ENCODE peak calls at places on chromosome 20, in five cellular contexts. One of them, this sample, is unnamed.

GRCh38 chr20:35627121-35627520 is 11.5 kb downstream of the SPAG4 start:
- DNase-seq in Right ventricle myocardium inferior: no peak
- DNase-seq in lower lobe of right lung: no peak
- DNase-seq in stimulated activated CD4-positive, alpha-beta T cell treated with anti-CD3 and anti-CD28 coated beads, Interleukin-4, amount 100 ng/mL, for 1 hour: no peak
- DNase-seq in omental fat pad: no peak
- DNase-seq in this sample: no peak

GRCh38 chr20:62533591-62534495 is 58.0 kb upstream of the GATA5 start:
- DNase-seq in lower lobe of right lung: no peak
- DNase-seq in omental fat pad: no peak
- DNase-seq in stimulated activated CD4-positive, alpha-beta T cell treated with anti-CD3 and anti-CD28 coated beads, Interleukin-4, amount 100 ng/mL, for 1 hour: no peak
- DNase-seq in Right ventricle myocardium inferior: no peak
- DNase-seq in this sample: no peak

GRCh38 chr20:47125553-47126373 is 230.7 kb downstream of the ZMYND8 start:
- DNase-seq in Right ventricle myocardium inferior: no peak
- DNase-seq in omental fat pad: no peak
- DNase-seq in lower lobe of right lung: no peak
- DNase-seq in stimulated activated CD4-positive, alpha-beta T cell treated with anti-CD3 and anti-CD28 coated beads, Interleukin-4, amount 100 ng/mL, for 1 hour: no peak
- DNase-seq in this sample: peak

GRCh38 chr20:34185766-34186620 is 55.2 kb upstream of the ASIP start:
- DNase-seq in lower lobe of right lung: no peak
- DNase-seq in omental fat pad: no peak
- DNase-seq in Right ventricle myocardium inferior: no peak
- DNase-seq in stimulated activated CD4-positive, alpha-beta T cell treated with anti-CD3 and anti-CD28 coated beads, Interleukin-4, amount 100 ng/mL, for 1 hour: no peak
- DNase-seq in this sample: no peak

GRCh38 chr20:870758-871157 is 37.2 kb downstream of the FAM110A start:
- DNase-seq in stimulated activated CD4-positive, alpha-beta T cell treated with anti-CD3 and anti-CD28 coated beads, Interleukin-4, amount 100 ng/mL, for 1 hour: no peak
- DNase-seq in lower lobe of right lung: no peak
- DNase-seq in omental fat pad: no peak
- DNase-seq in Right ventricle myocardium inferior: no peak
- DNase-seq in this sample: no peak

GRCh38 chr20:41428285-41428684 is 61.7 kb upstream of the EMILIN3 start:
- DNase-seq in Right ventricle myocardium inferior: no peak
- DNase-seq in omental fat pad: no peak
- DNase-seq in stimulated activated CD4-positive, alpha-beta T cell treated with anti-CD3 and anti-CD28 coated beads, Interleukin-4, amount 100 ng/mL, for 1 hour: peak
- DNase-seq in lower lobe of right lung: no peak
- DNase-seq in this sample: no peak

GRCh38 chr20:1982666-1983065 is 11.2 kb downstream of the PDYN start:
- DNase-seq in Right ventricle myocardium inferior: no peak
- DNase-seq in stimulated activated CD4-positive, alpha-beta T cell treated with anti-CD3 and anti-CD28 coated beads, Interleukin-4, amount 100 ng/mL, for 1 hour: no peak
- DNase-seq in lower lobe of right lung: no peak
- DNase-seq in omental fat pad: no peak
- DNase-seq in this sample: no peak

GRCh38 chr20:1171461-1172093 is 13.2 kb downstream of the TMEM74B start:
- DNase-seq in Right ventricle myocardium inferior: no peak
- DNase-seq in lower lobe of right lung: no peak
- DNase-seq in stimulated activated CD4-positive, alpha-beta T cell treated with anti-CD3 and anti-CD28 coated beads, Interleukin-4, amount 100 ng/mL, for 1 hour: no peak
- DNase-seq in omental fat pad: no peak
- DNase-seq in this sample: peak

GRCh38 chr20:47198254-47198671 is 158.2 kb downstream of the ZMYND8 start:
- DNase-seq in Right ventricle myocardium inferior: no peak
- DNase-seq in stimulated activated CD4-positive, alpha-beta T cell treated with anti-CD3 and anti-CD28 coated beads, Interleukin-4, amount 100 ng/mL, for 1 hour: peak
- DNase-seq in omental fat pad: no peak
- DNase-seq in lower lobe of right lung: no peak
- DNase-seq in this sample: no peak

GRCh38 chr20:62066983-62067433 is 1.3 kb upstream of the TAF4 start:
- DNase-seq in Right ventricle myocardium inferior: no peak
- DNase-seq in lower lobe of right lung: no peak
- DNase-seq in stimulated activated CD4-positive, alpha-beta T cell treated with anti-CD3 and anti-CD28 coated beads, Interleukin-4, amount 100 ng/mL, for 1 hour: peak
- DNase-seq in omental fat pad: no peak
- DNase-seq in this sample: no peak

GRCh38 chr20:49913399-49914047 is 1.8 kb downstream of the SPATA2 start:
- DNase-seq in lower lobe of right lung: no peak
- DNase-seq in stimulated activated CD4-positive, alpha-beta T cell treated with anti-CD3 and anti-CD28 coated beads, Interleukin-4, amount 100 ng/mL, for 1 hour: no peak
- DNase-seq in Right ventricle myocardium inferior: no peak
- DNase-seq in omental fat pad: no peak
- DNase-seq in this sample: no peak

GRCh38 chr20:25084616-25085187 is 2.8 kb upstream of the VSX1 start:
- DNase-seq in lower lobe of right lung: no peak
- DNase-seq in omental fat pad: no peak
- DNase-seq in Right ventricle myocardium inferior: no peak
- DNase-seq in stimulated activated CD4-positive, alpha-beta T cell treated with anti-CD3 and anti-CD28 coated beads, Interleukin-4, amount 100 ng/mL, for 1 hour: no peak
- DNase-seq in this sample: no peak

GRCh38 chr20:20450461-20451027 is 82.6 kb downstream of the INSM1 start:
- DNase-seq in omental fat pad: no peak
- DNase-seq in Right ventricle myocardium inferior: peak
- DNase-seq in stimulated activated CD4-positive, alpha-beta T cell treated with anti-CD3 and anti-CD28 coated beads, Interleukin-4, amount 100 ng/mL, for 1 hour: no peak
- DNase-seq in lower lobe of right lung: no peak
- DNase-seq in this sample: no peak

GRCh38 chr20:17896771-17897369 is 71.7 kb downstream of the SNX5 start:
- DNase-seq in omental fat pad: no peak
- DNase-seq in stimulated activated CD4-positive, alpha-beta T cell treated with anti-CD3 and anti-CD28 coated beads, Interleukin-4, amount 100 ng/mL, for 1 hour: no peak
- DNase-seq in lower lobe of right lung: no peak
- DNase-seq in Right ventricle myocardium inferior: no peak
- DNase-seq in this sample: no peak

GRCh38 chr20:36173451-36173933 is 19.0 kb downstream of the EPB41L1 start:
- DNase-seq in Right ventricle myocardium inferior: peak
- DNase-seq in omental fat pad: no peak
- DNase-seq in lower lobe of right lung: no peak
- DNase-seq in stimulated activated CD4-positive, alpha-beta T cell treated with anti-CD3 and anti-CD28 coated beads, Interleukin-4, amount 100 ng/mL, for 1 hour: no peak
- DNase-seq in this sample: no peak

GRCh38 chr20:5947276-5947675 is 3.1 kb downstream of the TRMT6 start:
- DNase-seq in stimulated activated CD4-positive, alpha-beta T cell treated with anti-CD3 and anti-CD28 coated beads, Interleukin-4, amount 100 ng/mL, for 1 hour: no peak
- DNase-seq in lower lobe of right lung: peak
- DNase-seq in omental fat pad: no peak
- DNase-seq in Right ventricle myocardium inferior: no peak
- DNase-seq in this sample: no peak

GRCh38 chr20:37282558-37282957 is 6.9 kb upstream of the MANBAL start:
- DNase-seq in Right ventricle myocardium inferior: no peak
- DNase-seq in lower lobe of right lung: no peak
- DNase-seq in stimulated activated CD4-positive, alpha-beta T cell treated with anti-CD3 and anti-CD28 coated beads, Interleukin-4, amount 100 ng/mL, for 1 hour: no peak
- DNase-seq in omental fat pad: no peak
- DNase-seq in this sample: no peak

GRCh38 chr20:53077373-53078205 is 105.4 kb downstream of the TSHZ2 start:
- DNase-seq in stimulated activated CD4-positive, alpha-beta T cell treated with anti-CD3 and anti-CD28 coated beads, Interleukin-4, amount 100 ng/mL, for 1 hour: no peak
- DNase-seq in lower lobe of right lung: no peak
- DNase-seq in Right ventricle myocardium inferior: no peak
- DNase-seq in omental fat pad: peak
- DNase-seq in this sample: no peak